ENCODE peak calls at places on chromosomes 5 and 9, in ten cellular contexts. K, Z, A, J, C, R, F, V, W and P are unnamed samples.
A peak's percentile ranks its signal among the peaks of the same experiment; 100 is the strongest.

GRCh38 chr5:42721484-42721883 is 35.1 kb upstream of the CCDC152 start:
- DNase-seq in K (no peak), Z (no peak), A (no peak), J (no peak), C (no peak), R (no peak), F (no peak), V (no peak), W (no peak), P (no peak)

GRCh38 chr5:59837071-59837470 is 56.5 kb downstream of the PDE4D start:
- DNase-seq in K (no peak), Z (no peak), A (no peak), J (no peak), C (no peak), R (no peak), F (no peak), V (no peak), W (no peak), P (no peak)

GRCh38 chr5:114450516-114450909 is 88.6 kb downstream of the KCNN2 start:
- DNase-seq in K (peak; percentile 4), Z (no peak), A (no peak), J (no peak), C (no peak), R (no peak), F (peak; percentile 13), V (no peak), W (no peak), P (no peak)

GRCh38 chr9:114503522-114504340 is 1.5 kb downstream of the WHRN start:
- DNase-seq in K (no peak), Z (no peak), A (no peak), J (no peak), C (no peak), R (no peak), F (no peak), V (no peak), W (no peak), P (no peak)

GRCh38 chr9:133862585-133863041 is 124.5 kb upstream of the SARDH start:
- DNase-seq in K (no peak), Z (no peak), A (peak; percentile 70), J (no peak), C (peak; percentile 61), R (no peak), F (no peak), V (no peak), W (peak; percentile 78), P (no peak)

GRCh38 chr9:86732514-86732913 is 214.8 kb downstream of the GAS1 start:
- DNase-seq in K (peak; percentile 95), Z (no peak), A (peak; percentile 83), J (no peak), C (no peak), R (no peak), F (peak; percentile 93), V (no peak), W (no peak), P (peak; percentile 71)

GRCh38 chr5:56908942-56909293 is 478 bp upstream of the SETD9 start:
- DNase-seq in K (no peak), Z (peak; percentile 92), A (peak; percentile 76), J (no peak), C (peak; percentile 78), R (no peak), F (no peak), V (peak; percentile 12), W (no peak), P (no peak)

GRCh38 chr5:38078161-38078560 is 180.2 kb upstream of the EGFLAM start:
- DNase-seq in K (peak; percentile 8), Z (no peak), A (no peak), J (no peak), C (no peak), R (no peak), F (peak; percentile 6), V (no peak), W (no peak), P (peak; percentile 36)

GRCh38 chr9:79115176-79115575 is 456.6 kb upstream of the TLE4 start:
- DNase-seq in K (no peak), Z (no peak), A (no peak), J (no peak), C (no peak), R (no peak), F (no peak), V (no peak), W (no peak), P (no peak)

GRCh38 chr9:136721339-136722092 is 9.1 kb downstream of the DIPK1B start:
- DNase-seq in K (peak; percentile 84), Z (no peak), A (no peak), J (no peak), C (no peak), R (peak; percentile 36), F (peak; percentile 73), V (no peak), W (no peak), P (no peak)

DNA sequence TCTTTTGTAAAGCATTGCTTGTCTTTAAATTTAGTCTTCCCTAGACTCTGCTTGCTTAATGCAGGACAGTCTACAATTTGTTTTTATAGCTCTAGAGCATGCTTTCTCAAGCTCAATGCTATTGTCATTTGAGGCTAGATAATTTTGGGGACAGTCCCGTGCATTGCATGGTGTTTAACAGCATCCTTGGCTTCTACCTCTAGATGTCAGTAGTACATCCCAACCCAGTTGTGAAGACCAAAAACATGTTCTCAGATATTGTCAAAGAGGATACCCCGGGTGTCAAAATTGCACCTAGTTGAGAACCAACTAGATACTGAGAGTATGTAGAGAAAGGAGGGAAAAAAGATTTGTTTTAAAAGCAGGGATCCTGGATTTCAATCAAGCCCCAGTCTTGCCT is 277.5 kb downstream of the CEMIP2 start:
- DNase-seq in K (peak; percentile 33), Z (no peak), A (no peak), J (peak; percentile 19), C (no peak), R (no peak), F (no peak), V (no peak), W (no peak), P (peak; percentile 3)
- TF ChIP-seq CTCF in K (peak; percentile 50), Z (peak; percentile 20), A (no peak), J (peak; percentile 10), C (peak; percentile 20), R (peak; percentile 7), F (peak; percentile 17), V (peak; percentile 19), W (no peak), P (peak; percentile 28)

GRCh38 chr9:124855944-124856773 is 2.9 kb downstream of the WDR38 start:
- DNase-seq in K (peak; percentile 58), Z (no peak), A (no peak), J (no peak), C (no peak), R (no peak), F (no peak), V (peak; percentile 40), W (no peak), P (no peak)
- TF ChIP-seq CTCF in K (peak; percentile 35), Z (no peak), A (no peak), J (peak; percentile 54), C (no peak), R (peak; percentile 19), F (peak; percentile 59), V (no peak), W (no peak), P (peak; percentile 36)

GRCh38 chr5:149902177-149902576 is 42.4 kb downstream of the PDE6A start:
- DNase-seq in K (peak; percentile 49), Z (no peak), A (no peak), J (no peak), C (no peak), R (no peak), F (no peak), V (no peak), W (no peak), P (no peak)
- TF ChIP-seq CTCF in K (peak; percentile 13), Z (no peak), A (no peak), J (no peak), C (no peak), R (no peak), F (peak; percentile 19), V (peak; percentile 24), W (no peak), P (peak; percentile 34)

GRCh38 chr9:91421022-91421765 is 2.4 kb downstream of the NFIL3 start:
- DNase-seq in K (no peak), Z (peak; percentile 80), A (no peak), J (peak; percentile 36), C (peak; percentile 38), R (peak; percentile 67), F (peak; percentile 70), V (no peak), W (peak; percentile 52), P (peak; percentile 73)

GRCh38 chr9:91421987-91422765 is 1.5 kb downstream of the NFIL3 start:
- DNase-seq in K (peak; percentile 50), Z (no peak), A (peak; percentile 43), J (no peak), C (no peak), R (peak; percentile 45), F (peak; percentile 55), V (no peak), W (no peak), P (peak; percentile 63)

GRCh38 chr9:91423785-91424402 is at the start of gene NFIL3:
- DNase-seq in K (peak; percentile 78), Z (peak; percentile 96), A (peak; percentile 79), J (peak; percentile 92), C (peak; percentile 87), R (peak; percentile 97), F (peak; percentile 91), V (no peak), W (peak; percentile 91), P (peak; percentile 82)

GRCh38 chr9:91424403-91425176 is 958 bp upstream of the NFIL3 start:
- DNase-seq in K (peak; percentile 82), Z (peak; percentile 96), A (peak; percentile 93), J (peak; percentile 47), C (peak; percentile 82), R (peak; percentile 41), F (peak; percentile 94), V (no peak), W (peak; percentile 92), P (peak; percentile 95)

DNA sequence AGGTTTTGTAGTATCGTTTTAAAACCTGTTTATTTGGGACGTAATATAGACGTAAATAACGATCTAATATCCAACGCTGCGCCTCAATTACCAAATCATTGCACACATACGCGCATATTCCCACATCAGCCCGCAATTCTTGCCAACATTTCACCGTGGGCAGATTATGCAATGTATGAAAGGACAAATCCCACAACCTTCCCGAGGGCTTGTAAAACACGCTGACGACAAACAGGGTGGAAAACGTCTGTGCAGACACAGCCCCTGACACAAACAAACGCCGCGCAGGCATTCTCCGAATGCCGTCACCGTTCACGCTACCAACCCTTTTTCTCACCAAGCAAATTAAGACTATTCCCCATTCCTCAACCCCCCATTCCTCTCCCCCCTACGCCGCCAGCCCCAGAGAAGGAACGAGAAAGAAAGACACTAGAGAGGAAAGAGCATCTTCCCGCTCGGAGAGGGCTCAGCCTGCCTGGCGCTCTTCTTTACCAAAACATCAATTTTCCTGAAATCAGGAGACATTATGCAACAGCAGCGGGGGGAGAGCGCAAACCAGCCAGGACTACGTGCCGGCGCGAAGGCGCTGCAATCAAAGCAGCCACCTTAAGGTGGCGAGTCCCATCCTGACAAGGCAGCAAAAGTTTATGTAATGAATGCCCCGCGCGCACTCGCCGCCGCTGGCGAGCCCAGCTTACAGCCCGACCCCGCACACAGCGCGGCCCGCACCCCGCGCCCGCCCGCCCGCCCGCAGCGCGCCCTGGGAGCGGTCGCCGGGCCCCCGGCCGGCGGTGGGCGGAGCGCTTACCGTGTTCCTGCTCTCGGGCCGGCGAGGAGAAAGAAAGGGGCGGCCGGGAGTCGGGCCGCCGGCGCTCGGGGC is 560 bp downstream of the NFIL3 start:
- DNase-seq in K (peak; percentile 83), Z (peak; percentile 88), A (peak; percentile 85), J (peak; percentile 58), C (peak; percentile 54), R (peak; percentile 80), F (peak; percentile 93), V (no peak), W (peak; percentile 74), P (peak; percentile 98)
- TF ChIP-seq CTCF in K (peak; percentile 24), Z (peak; percentile 7), A (no peak), J (peak; percentile 38), C (peak; percentile 26), R (no peak), F (peak; percentile 40), V (no peak), W (peak; percentile 14), P (no peak)